ENCODE peak calls at places on chromosome 3, in seven cellular contexts. D, T, F, N, A, X and O are unnamed samples.

GRCh38 chr3:94159062-94159726 is 96.3 kb downstream of the NSUN3 start:
- DNase-seq in D (peak; percentile 4), T (no peak), F (no peak), N (no peak), A (peak; percentile 60), X (no peak), O (no peak)

GRCh38 chr3:46873521-46873920 is 4.0 kb upstream of the PTH1R start:
- DNase-seq in D (no peak), T (no peak), F (no peak), N (no peak), A (no peak), X (no peak), O (no peak)

GRCh38 chr3:98551754-98552153 is 20.0 kb downstream of the GPR15 start:
- DNase-seq in D (no peak), T (no peak), F (no peak), N (no peak), A (no peak), X (no peak), O (no peak)

GRCh38 chr3:111531446-111531845 is 10.6 kb upstream of the CD96 start:
- DNase-seq in D (peak; percentile 73), T (no peak), F (no peak), N (no peak), A (peak; percentile 28), X (no peak), O (no peak)

GRCh38 chr3:137769321-137770065 is 5.4 kb downstream of the SOX14 start:
- DNase-seq in D (no peak), T (no peak), F (no peak), N (no peak), A (no peak), X (no peak), O (no peak)

GRCh38 chr3:185317674-185318073 is 45.3 kb upstream of the MAP3K13 start:
- DNase-seq in D (no peak), T (no peak), F (no peak), N (no peak), A (no peak), X (no peak), O (no peak)

GRCh38 chr3:170049146-170050000 is 11.6 kb downstream of the GPR160 start:
- DNase-seq in D (peak; percentile 23), T (no peak), F (peak; percentile 72), N (no peak), A (peak; percentile 28), X (no peak), O (no peak)

GRCh38 chr3:102098130-102098885 is 249.0 kb downstream of the NFKBIZ start:
- DNase-seq in D (no peak), T (no peak), F (no peak), N (no peak), A (no peak), X (no peak), O (no peak)

GRCh38 chr3:64422192-64422591 is 196.9 kb upstream of the PRICKLE2 start:
- DNase-seq in D (peak; percentile 79), T (no peak), F (no peak), N (no peak), A (no peak), X (no peak), O (no peak)

GRCh38 chr3:4814302-4814903 is 164.8 kb upstream of the BHLHE40 start:
- DNase-seq in D (no peak), T (peak; percentile 31), F (no peak), N (no peak), A (no peak), X (no peak), O (peak; percentile 53)

GRCh38 chr3:28745904-28746617 is 397.4 kb upstream of the AZI2 start:
- DNase-seq in D (no peak), T (peak; percentile 26), F (no peak), N (no peak), A (peak; percentile 2), X (no peak), O (no peak)

GRCh38 chr3:193805448-193805847 is 212.4 kb downstream of the OPA1 start:
- DNase-seq in D (peak; percentile 80), T (peak; percentile 87), F (peak; percentile 71), N (no peak), A (peak; percentile 68), X (no peak), O (peak; percentile 81)

GRCh38 chr3:13507791-13508339 is 27.8 kb downstream of the HDAC11 start:
- DNase-seq in D (peak; percentile 13), T (no peak), F (peak; percentile 41), N (no peak), A (no peak), X (no peak), O (peak; percentile 19)

GRCh38 chr3:129031476-129032215 is 28.9 kb upstream of the GP9 start:
- DNase-seq in D (no peak), T (no peak), F (peak; percentile 33), N (no peak), A (no peak), X (no peak), O (no peak)

GRCh38 chr3:60577601-60578000 is 673.7 kb downstream of the FHIT start:
- DNase-seq in D (no peak), T (no peak), F (no peak), N (no peak), A (no peak), X (no peak), O (no peak)

GRCh38 chr3:194880940-194881925 is 195.6 kb downstream of the FAM43A start:
- DNase-seq in D (no peak), T (no peak), F (no peak), N (no peak), A (no peak), X (no peak), O (no peak)

GRCh38 chr3:160804762-160805161 is 48.7 kb downstream of the PPM1L start:
- DNase-seq in D (no peak), T (peak; percentile 65), F (no peak), N (no peak), A (no peak), X (no peak), O (peak; percentile 48)

GRCh38 chr3:44237161-44237560 is 4.5 kb upstream of the TOPAZ1 start:
- DNase-seq in D (no peak), T (no peak), F (no peak), N (no peak), A (no peak), X (no peak), O (no peak)

DNA sequence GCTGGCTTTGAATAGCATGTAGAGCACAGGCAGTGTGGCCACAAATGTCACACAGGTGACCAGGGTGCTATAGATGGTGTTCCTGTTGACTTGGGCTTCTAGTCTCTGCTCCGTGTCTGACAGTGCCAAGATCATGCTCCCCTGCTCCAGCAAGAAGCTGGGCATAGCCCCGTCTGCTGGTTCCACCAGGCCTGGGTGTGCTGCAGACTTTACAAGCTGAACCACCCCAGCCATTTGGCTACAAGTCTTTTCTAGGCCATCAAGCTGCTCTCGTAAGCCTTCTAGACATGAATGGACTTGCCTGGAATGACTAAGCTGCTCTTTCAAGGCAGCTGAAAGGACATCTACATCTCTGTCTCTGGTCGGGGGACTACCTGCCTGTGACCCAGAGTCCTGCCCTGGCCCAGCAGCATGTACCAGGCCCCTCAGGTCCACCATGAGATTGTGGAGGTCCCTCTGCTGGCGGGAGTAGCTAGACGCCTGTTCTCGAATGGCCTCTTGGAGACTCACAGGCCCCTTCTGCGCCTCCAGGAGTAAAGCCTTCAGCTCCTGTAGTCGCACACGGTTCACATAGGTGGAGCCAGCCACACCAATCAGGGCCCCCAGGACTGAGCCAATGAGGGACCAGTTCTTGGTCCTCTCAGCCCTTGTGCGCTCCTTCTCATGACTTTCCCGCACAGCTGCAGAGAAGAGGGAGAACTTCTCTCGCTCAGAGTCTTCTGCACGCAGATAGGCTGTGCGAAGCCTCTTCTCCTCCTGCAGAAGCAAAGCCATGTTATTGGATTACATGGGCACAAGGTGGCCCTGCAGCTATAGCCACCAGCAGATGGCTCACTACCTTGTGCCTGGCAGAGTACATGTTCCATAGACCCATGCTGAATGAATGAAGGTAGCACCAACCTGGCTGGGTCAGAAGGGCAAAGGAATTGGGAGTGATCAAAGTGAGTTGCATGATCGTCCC is 2.8 kb upstream of the PLXNB1 start:
- DNase-seq in D (peak; percentile 14), T (no peak), F (peak; percentile 23), N (no peak), A (peak; percentile 10), X (no peak), O (no peak)
- H3K4me3 ChIP-seq in D (no peak overlapping the region), T (no peak overlapping the region), F (no peak overlapping the region), N (no peak overlapping the region), A (no peak overlapping the region), X (no peak overlapping the region), O (no peak overlapping the region)

GRCh38 chr3:149282836-149283235 is 50.6 kb downstream of the TM4SF18 start:
- DNase-seq in D (no peak), T (no peak), F (no peak), N (no peak), A (no peak), X (no peak), O (no peak)

GRCh38 chr3:149280950-149281349 is 52.5 kb downstream of the TM4SF18 start:
- DNase-seq in D (no peak), T (no peak), F (no peak), N (no peak), A (no peak), X (no peak), O (no peak)

GRCh38 chr3:149282322-149282721 is 51.1 kb downstream of the TM4SF18 start:
- DNase-seq in D (no peak), T (no peak), F (no peak), N (no peak), A (no peak), X (no peak), O (no peak)

GRCh38 chr3:149284034-149284433 is 49.4 kb downstream of the TM4SF18 start:
- DNase-seq in D (no peak), T (no peak), F (no peak), N (no peak), A (no peak), X (no peak), O (no peak)

DNA sequence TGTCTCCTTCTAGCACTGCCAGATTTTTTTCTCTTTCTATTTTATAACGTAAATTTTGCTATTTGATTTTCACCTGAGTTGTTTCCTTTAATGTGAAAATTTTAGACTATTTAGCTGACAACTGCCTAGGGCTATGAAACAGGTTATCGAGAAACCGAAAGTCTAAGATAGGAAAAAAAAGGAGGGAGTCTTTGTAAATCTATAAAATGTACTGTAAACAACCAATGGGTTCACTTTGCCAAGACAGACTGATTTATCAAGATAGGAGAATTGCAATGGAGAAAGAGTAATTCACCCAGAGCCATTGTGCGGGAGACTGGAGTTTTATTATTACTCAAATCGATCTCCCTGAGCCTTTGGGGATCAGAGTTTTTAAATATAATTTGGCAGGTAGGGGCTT is 50.0 kb downstream of the TM4SF18 start:
- DNase-seq in D (no peak), T (no peak), F (no peak), N (no peak), A (no peak), X (no peak), O (no peak)
- H3K36me3 ChIP-seq in D (no peaks in the 10 kb centered on the region), T (no peaks in the 10 kb centered on the region), F (no peaks in the 10 kb centered on the region), N (no peaks in the 10 kb centered on the region), A (no peaks in the 10 kb centered on the region), X (no peaks in the 10 kb centered on the region), O (no peaks in the 10 kb centered on the region)

DNA sequence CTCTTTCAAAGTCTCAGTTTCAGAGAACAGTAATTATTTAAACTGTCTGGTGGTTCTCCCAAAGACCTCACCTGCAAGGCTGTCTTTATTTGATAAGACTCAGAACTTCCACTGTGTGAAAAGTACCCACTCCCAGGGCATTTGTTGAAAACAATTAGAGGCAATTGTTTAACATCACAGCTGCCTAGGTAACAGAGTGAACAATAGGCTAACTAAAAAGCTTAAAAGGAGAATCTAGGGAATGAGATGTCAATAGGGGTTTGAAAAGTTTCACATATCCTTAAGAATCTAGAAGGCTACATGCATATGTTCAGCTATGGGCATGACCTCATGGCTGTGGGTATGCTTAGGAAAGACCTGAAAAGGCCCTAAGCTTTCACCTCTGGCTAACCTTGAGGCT is 2.9 kb upstream of the STRIT1 start:
- DNase-seq in D (no peak), T (no peak), F (no peak), N (no peak), A (no peak), X (no peak), O (no peak)
- H3K4me3 ChIP-seq in D (no peak overlapping the region), T (no peak overlapping the region), F (no peak overlapping the region), N (no peak overlapping the region), A (no peak overlapping the region), X (no peak overlapping the region), O (no peak overlapping the region)

GRCh38 chr3:39095146-39095677 is 12.2 kb downstream of the GORASP1 start:
- DNase-seq in D (no peak), T (no peak), F (no peak), N (no peak), A (no peak), X (no peak), O (no peak)
- H3K36me3 ChIP-seq in D (peaks cover 58% of the 10 kb centered on the region), T (no peaks in the 10 kb centered on the region), F (no peaks in the 10 kb centered on the region), N (peaks cover 96% of the 10 kb centered on the region), A (peaks cover 11% of the 10 kb centered on the region), X (peaks cover 69% of the 10 kb centered on the region), O (peaks cover 100% of the 10 kb centered on the region)